ENCODE peak calls at places on chromosomes 6 and 20, in seven cellular contexts. One of them, this sample, is unnamed.

GRCh38 chr6:148998704-148999103 is 251.9 kb downstream of the UST start:
- DNase-seq in GM12865: no peak
- DNase-seq in foreskin fibroblast: peak
- DNase-seq in H9: no peak
- DNase-seq in fibroblast of the aortic adventitia: no peak
- DNase-seq in AG09319: no peak
- DNase-seq in astrocyte of the cerebellum: no peak
- DNase-seq in this sample: no peak

GRCh38 chr20:56715902-56716519 is 86.9 kb downstream of the TFAP2C start:
- DNase-seq in AG09319: no peak
- DNase-seq in astrocyte of the cerebellum: no peak
- DNase-seq in GM12865: no peak
- DNase-seq in foreskin fibroblast: no peak
- DNase-seq in H9: no peak
- DNase-seq in fibroblast of the aortic adventitia: no peak
- DNase-seq in this sample: no peak

GRCh38 chr6:110285306-110286060 is 72.7 kb downstream of the METTL24 start:
- DNase-seq in AG09319: no peak
- DNase-seq in fibroblast of the aortic adventitia: no peak
- DNase-seq in foreskin fibroblast: no peak
- DNase-seq in H9: no peak
- DNase-seq in GM12865: no peak
- DNase-seq in astrocyte of the cerebellum: no peak
- DNase-seq in this sample: no peak

GRCh38 chr6:170243791-170244291 is 47.0 kb downstream of the DLL1 start:
- DNase-seq in fibroblast of the aortic adventitia: no peak
- DNase-seq in AG09319: no peak
- DNase-seq in astrocyte of the cerebellum: no peak
- DNase-seq in foreskin fibroblast: peak
- DNase-seq in GM12865: no peak
- DNase-seq in H9: no peak
- DNase-seq in this sample: no peak

GRCh38 chr6:3620937-3621336 is 130.6 kb downstream of the PXDC1 start:
- DNase-seq in foreskin fibroblast: no peak
- DNase-seq in astrocyte of the cerebellum: no peak
- DNase-seq in AG09319: no peak
- DNase-seq in GM12865: no peak
- DNase-seq in H9: no peak
- DNase-seq in fibroblast of the aortic adventitia: no peak
- DNase-seq in this sample: no peak

GRCh38 chr6:144667517-144667916 is 382.4 kb downstream of the UTRN start:
- DNase-seq in foreskin fibroblast: no peak
- DNase-seq in AG09319: no peak
- DNase-seq in GM12865: no peak
- DNase-seq in fibroblast of the aortic adventitia: no peak
- DNase-seq in H9: no peak
- DNase-seq in astrocyte of the cerebellum: no peak
- DNase-seq in this sample: no peak

GRCh38 chr20:34615477-34615876 is 57.0 kb downstream of the MAP1LC3A start:
- DNase-seq in GM12865: no peak
- DNase-seq in fibroblast of the aortic adventitia: peak
- DNase-seq in astrocyte of the cerebellum: no peak
- DNase-seq in H9: no peak
- DNase-seq in foreskin fibroblast: peak
- DNase-seq in AG09319: no peak
- DNase-seq in this sample: no peak

GRCh38 chr20:50645253-50646068 is 45.9 kb downstream of the RIPOR3 start:
- DNase-seq in astrocyte of the cerebellum: peak
- DNase-seq in fibroblast of the aortic adventitia: peak
- DNase-seq in H9: peak
- DNase-seq in AG09319: peak
- DNase-seq in GM12865: no peak
- DNase-seq in foreskin fibroblast: peak
- DNase-seq in this sample: no peak

GRCh38 chr6:34194770-34195169 is 41.9 kb upstream of the HMGA1 start:
- DNase-seq in H9: no peak
- DNase-seq in foreskin fibroblast: no peak
- DNase-seq in AG09319: no peak
- DNase-seq in GM12865: no peak
- DNase-seq in fibroblast of the aortic adventitia: no peak
- DNase-seq in astrocyte of the cerebellum: no peak
- DNase-seq in this sample: no peak

GRCh38 chr6:106733386-106733785 is 104.0 kb downstream of the QRSL1 start:
- DNase-seq in AG09319: no peak
- DNase-seq in foreskin fibroblast: no peak
- DNase-seq in GM12865: no peak
- DNase-seq in astrocyte of the cerebellum: no peak
- DNase-seq in H9: no peak
- DNase-seq in fibroblast of the aortic adventitia: no peak
- DNase-seq in this sample: no peak

GRCh38 chr6:132736239-132736638 is 21.5 kb downstream of the VNN2 start:
- DNase-seq in foreskin fibroblast: no peak
- DNase-seq in GM12865: no peak
- DNase-seq in AG09319: no peak
- DNase-seq in H9: no peak
- DNase-seq in fibroblast of the aortic adventitia: no peak
- DNase-seq in astrocyte of the cerebellum: no peak
- DNase-seq in this sample: no peak

DNA sequence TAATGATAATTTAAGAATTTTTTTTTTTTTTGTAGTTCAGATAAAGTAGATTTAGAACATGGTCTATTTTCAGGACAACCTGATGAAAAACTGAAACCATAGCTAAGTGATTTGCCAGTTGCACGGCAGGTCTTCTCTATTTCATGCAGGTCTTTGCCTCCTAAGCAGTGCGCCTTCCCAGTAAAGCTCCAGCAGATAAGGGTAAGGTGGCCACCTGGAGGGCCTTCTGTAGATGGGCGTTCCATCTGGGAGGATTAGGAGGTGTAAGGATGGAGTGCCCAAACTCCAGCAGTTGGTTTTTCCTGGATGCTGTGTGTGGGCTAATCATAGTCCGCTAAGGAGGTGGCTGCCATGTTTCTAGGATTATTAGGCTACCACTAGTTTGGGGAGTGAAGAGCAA is 107.1 kb downstream of the ARID1B start:
- DNase-seq in GM12865: no peak
- DNase-seq in fibroblast of the aortic adventitia: no peak
- DNase-seq in foreskin fibroblast: no peak
- DNase-seq in astrocyte of the cerebellum: no peak
- DNase-seq in AG09319: no peak
- DNase-seq in H9: no peak
- DNase-seq in this sample: no peak
- TF ChIP-seq CTCF in GM12865: no peak
- TF ChIP-seq CTCF in fibroblast of the aortic adventitia: no peak
- TF ChIP-seq CTCF in foreskin fibroblast: no peak
- TF ChIP-seq CTCF in astrocyte of the cerebellum: no peak
- TF ChIP-seq CTCF in AG09319: no peak
- TF ChIP-seq CTCF in H9: peak
- TF ChIP-seq CTCF in this sample: peak

GRCh38 chr20:673606-674005 is 2.0 kb downstream of the SCRT2 start:
- DNase-seq in astrocyte of the cerebellum: no peak
- DNase-seq in foreskin fibroblast: no peak
- DNase-seq in fibroblast of the aortic adventitia: no peak
- DNase-seq in AG09319: no peak
- DNase-seq in GM12865: no peak
- DNase-seq in H9: no peak
- DNase-seq in this sample: no peak

GRCh38 chr20:675453-676314 is at the start of gene SCRT2:
- DNase-seq in H9: peak
- DNase-seq in foreskin fibroblast: peak
- DNase-seq in AG09319: peak
- DNase-seq in GM12865: peak
- DNase-seq in astrocyte of the cerebellum: peak
- DNase-seq in fibroblast of the aortic adventitia: peak
- DNase-seq in this sample: peak

GRCh38 chr20:671252-672030 is 4.2 kb downstream of the SCRT2 start:
- DNase-seq in AG09319: no peak
- DNase-seq in H9: no peak
- DNase-seq in GM12865: no peak
- DNase-seq in astrocyte of the cerebellum: no peak
- DNase-seq in foreskin fibroblast: no peak
- DNase-seq in fibroblast of the aortic adventitia: no peak
- DNase-seq in this sample: no peak

GRCh38 chr20:674936-675452 is 608 bp downstream of the SCRT2 start:
- DNase-seq in AG09319: no peak
- DNase-seq in fibroblast of the aortic adventitia: no peak
- DNase-seq in H9: no peak
- DNase-seq in astrocyte of the cerebellum: no peak
- DNase-seq in GM12865: no peak
- DNase-seq in foreskin fibroblast: no peak
- DNase-seq in this sample: no peak

DNA sequence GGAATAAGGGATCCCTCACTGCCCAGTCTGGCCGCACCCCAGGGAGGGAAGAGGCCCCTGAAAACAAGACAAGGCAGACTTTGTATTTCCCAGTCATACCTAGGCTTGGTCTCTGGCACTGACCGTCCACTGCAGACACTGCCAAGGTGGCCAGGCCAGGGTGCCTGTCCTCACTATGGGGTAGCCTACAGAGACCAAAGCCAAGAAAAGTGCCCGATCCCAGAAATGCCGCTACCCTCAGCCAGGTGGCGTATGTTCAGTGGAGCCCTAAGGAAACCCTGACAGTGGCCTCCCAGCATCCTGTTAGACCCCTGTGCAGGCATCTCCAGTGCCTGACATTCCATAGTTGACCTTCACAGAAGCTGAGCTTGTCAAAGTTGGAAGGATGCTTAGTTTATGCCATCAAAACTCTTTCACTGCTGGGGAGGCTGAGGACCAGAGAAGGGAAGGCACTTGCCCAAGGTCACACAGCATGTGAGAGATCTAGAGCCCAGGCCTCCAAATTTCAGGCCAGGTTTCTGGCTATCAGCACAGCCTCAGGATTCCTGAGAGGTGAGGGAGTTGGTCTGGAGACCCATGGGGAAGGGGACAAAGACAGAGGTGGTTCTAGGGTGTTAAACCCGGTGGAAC is 2.5 kb downstream of the SCRT2 start:
- DNase-seq in astrocyte of the cerebellum: no peak
- DNase-seq in H9: no peak
- DNase-seq in fibroblast of the aortic adventitia: no peak
- DNase-seq in AG09319: no peak
- DNase-seq in foreskin fibroblast: no peak
- DNase-seq in GM12865: no peak
- DNase-seq in this sample: no peak
- TF ChIP-seq CTCF in astrocyte of the cerebellum: peak
- TF ChIP-seq CTCF in H9: peak
- TF ChIP-seq CTCF in fibroblast of the aortic adventitia: peak
- TF ChIP-seq CTCF in AG09319: no peak
- TF ChIP-seq CTCF in foreskin fibroblast: no peak
- TF ChIP-seq CTCF in GM12865: peak
- TF ChIP-seq CTCF in this sample: peak

GRCh38 chr6:128358111-128358780 is 162.2 kb downstream of the PTPRK start:
- DNase-seq in foreskin fibroblast: peak
- DNase-seq in AG09319: no peak
- DNase-seq in fibroblast of the aortic adventitia: no peak
- DNase-seq in GM12865: no peak
- DNase-seq in astrocyte of the cerebellum: peak
- DNase-seq in H9: no peak
- DNase-seq in this sample: no peak
- TF ChIP-seq CTCF in foreskin fibroblast: no peak
- TF ChIP-seq CTCF in AG09319: no peak
- TF ChIP-seq CTCF in fibroblast of the aortic adventitia: no peak
- TF ChIP-seq CTCF in GM12865: no peak
- TF ChIP-seq CTCF in astrocyte of the cerebellum: no peak
- TF ChIP-seq CTCF in H9: no peak
- TF ChIP-seq CTCF in this sample: no peak

GRCh38 chr6:139509167-139509566 is 134.7 kb upstream of the CITED2 start:
- DNase-seq in astrocyte of the cerebellum: no peak
- DNase-seq in AG09319: no peak
- DNase-seq in GM12865: no peak
- DNase-seq in foreskin fibroblast: no peak
- DNase-seq in fibroblast of the aortic adventitia: no peak
- DNase-seq in H9: no peak
- DNase-seq in this sample: no peak
- TF ChIP-seq CTCF in astrocyte of the cerebellum: no peak
- TF ChIP-seq CTCF in AG09319: no peak
- TF ChIP-seq CTCF in GM12865: no peak
- TF ChIP-seq CTCF in foreskin fibroblast: no peak
- TF ChIP-seq CTCF in fibroblast of the aortic adventitia: no peak
- TF ChIP-seq CTCF in H9: no peak
- TF ChIP-seq CTCF in this sample: no peak

GRCh38 chr6:104286641-104287040 is 573.1 kb downstream of the HACE1 start:
- DNase-seq in astrocyte of the cerebellum: no peak
- DNase-seq in GM12865: no peak
- DNase-seq in H9: no peak
- DNase-seq in fibroblast of the aortic adventitia: no peak
- DNase-seq in foreskin fibroblast: no peak
- DNase-seq in AG09319: no peak
- DNase-seq in this sample: no peak
- TF ChIP-seq CTCF in astrocyte of the cerebellum: no peak
- TF ChIP-seq CTCF in GM12865: no peak
- TF ChIP-seq CTCF in H9: no peak
- TF ChIP-seq CTCF in fibroblast of the aortic adventitia: no peak
- TF ChIP-seq CTCF in foreskin fibroblast: no peak
- TF ChIP-seq CTCF in AG09319: no peak
- TF ChIP-seq CTCF in this sample: no peak

GRCh38 chr6:51394061-51394460 is 575.4 kb downstream of the TFAP2B start:
- DNase-seq in AG09319: no peak
- DNase-seq in astrocyte of the cerebellum: no peak
- DNase-seq in fibroblast of the aortic adventitia: no peak
- DNase-seq in H9: no peak
- DNase-seq in GM12865: no peak
- DNase-seq in foreskin fibroblast: no peak
- DNase-seq in this sample: no peak

GRCh38 chr6:51398064-51398740 is 579.5 kb downstream of the TFAP2B start:
- DNase-seq in AG09319: no peak
- DNase-seq in H9: no peak
- DNase-seq in fibroblast of the aortic adventitia: no peak
- DNase-seq in astrocyte of the cerebellum: no peak
- DNase-seq in foreskin fibroblast: no peak
- DNase-seq in GM12865: peak
- DNase-seq in this sample: no peak

GRCh38 chr6:51396583-51396982 is 577.9 kb downstream of the TFAP2B start:
- DNase-seq in fibroblast of the aortic adventitia: no peak
- DNase-seq in H9: no peak
- DNase-seq in astrocyte of the cerebellum: no peak
- DNase-seq in GM12865: no peak
- DNase-seq in foreskin fibroblast: no peak
- DNase-seq in AG09319: no peak
- DNase-seq in this sample: no peak

DNA sequence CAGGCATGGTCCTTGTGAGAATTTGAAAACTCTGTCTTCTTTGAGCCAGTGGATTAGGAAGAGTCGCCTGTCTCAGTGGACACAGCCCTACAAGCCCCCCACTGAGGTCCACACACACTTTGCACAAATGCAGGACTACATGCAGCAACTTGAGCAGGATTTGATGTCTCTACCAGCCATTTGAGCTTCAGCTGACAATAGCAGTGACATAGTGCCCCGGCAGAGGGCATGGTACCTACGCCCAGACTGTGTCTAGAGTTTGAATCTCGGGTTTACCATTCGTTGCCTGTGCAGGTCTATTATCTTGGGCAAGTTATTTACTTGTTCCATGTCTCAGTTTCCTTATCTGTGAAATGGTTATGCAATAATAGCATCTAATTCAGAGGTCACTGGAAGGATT is 580.1 kb downstream of the TFAP2B start:
- DNase-seq in fibroblast of the aortic adventitia: no peak
- DNase-seq in astrocyte of the cerebellum: no peak
- DNase-seq in H9: no peak
- DNase-seq in AG09319: no peak
- DNase-seq in GM12865: peak
- DNase-seq in foreskin fibroblast: no peak
- DNase-seq in this sample: no peak
- TF ChIP-seq CTCF in fibroblast of the aortic adventitia: no peak
- TF ChIP-seq CTCF in astrocyte of the cerebellum: no peak
- TF ChIP-seq CTCF in H9: no peak
- TF ChIP-seq CTCF in AG09319: no peak
- TF ChIP-seq CTCF in GM12865: peak
- TF ChIP-seq CTCF in foreskin fibroblast: no peak
- TF ChIP-seq CTCF in this sample: no peak

GRCh38 chr20:17822039-17822438 is 122.3 kb downstream of the BANF2 start:
- DNase-seq in H9: no peak
- DNase-seq in fibroblast of the aortic adventitia: peak
- DNase-seq in astrocyte of the cerebellum: peak
- DNase-seq in foreskin fibroblast: peak
- DNase-seq in GM12865: peak
- DNase-seq in AG09319: peak
- DNase-seq in this sample: no peak
- TF ChIP-seq CTCF in H9: no peak
- TF ChIP-seq CTCF in fibroblast of the aortic adventitia: no peak
- TF ChIP-seq CTCF in astrocyte of the cerebellum: no peak
- TF ChIP-seq CTCF in foreskin fibroblast: no peak
- TF ChIP-seq CTCF in GM12865: no peak
- TF ChIP-seq CTCF in AG09319: no peak
- TF ChIP-seq CTCF in this sample: no peak